ENCODE peak calls at places on chromosomes 2 and 18, in six cellular contexts. I is NCI-H774; Y is anterior cingulate cortex; S is GM23338; V is stimulated activated CD8-positive, alpha-beta memory T cell treated with anti-CD3 and anti-CD28 coated beads, Interleukin-15, amount 100 ng/mL, for 24 hours; N is ACHN. T is an unnamed sample.

GRCh38 chr18:52426041-52426440 is 86.0 kb downstream of the DCC start:
- DNase-seq in V (no peak), S (no peak), Y (no peak), N (no peak), I (no peak), T (no peak)

GRCh38 chr2:188634656-188635055 is 339.5 kb upstream of the COL3A1 start:
- DNase-seq in S (no peak), Y (no peak), I (no peak), V (no peak), N (no peak), T (no peak)

GRCh38 chr2:108607706-108608301 is 73.5 kb downstream of the LIMS1 start:
- DNase-seq in I (peak), Y (no peak), V (no peak), N (peak), S (peak), T (peak)

GRCh38 chr2:118310016-118310877 is 222.0 kb downstream of the INSIG2 start:
- DNase-seq in N (no peak), V (peak), S (peak), Y (no peak), I (peak), T (peak)

GRCh38 chr2:1746174-1747064 is 2.1 kb upstream of the PXDN start:
- DNase-seq in I (no peak), N (no peak), S (no peak), V (no peak), Y (no peak), T (no peak)

GRCh38 chr2:227793148-227793722 is 20.4 kb upstream of the CCL20 start:
- DNase-seq in N (no peak), V (no peak), I (no peak), Y (no peak), S (no peak), T (no peak)

GRCh38 chr2:18214936-18215335 is 336.5 kb downstream of the KCNS3 start:
- DNase-seq in Y (no peak), S (no peak), I (no peak), N (no peak), V (no peak), T (no peak)

GRCh38 chr18:28338316-28338715 is 161.4 kb upstream of the CDH2 start:
- DNase-seq in N (no peak), Y (no peak), S (no peak), I (no peak), V (no peak), T (no peak)

GRCh38 chr2:2536416-2537056 is 205.5 kb upstream of the MYT1L start:
- DNase-seq in V (no peak), I (peak), Y (no peak), N (no peak), S (no peak), T (no peak)

GRCh38 chr2:1548910-1549673 is 135.8 kb downstream of the TPO start:
- DNase-seq in I (no peak), V (no peak), Y (no peak), S (no peak), N (no peak), T (no peak)

GRCh38 chr18:26654173-26655009 is 106.0 kb upstream of the KCTD1 start:
- DNase-seq in N (peak), Y (no peak), V (no peak), S (no peak), I (no peak), T (no peak)

GRCh38 chr2:39265315-39265714 is 21.5 kb upstream of the CDKL4 start:
- DNase-seq in V (no peak), S (no peak), Y (no peak), N (no peak), I (peak), T (no peak)

GRCh38 chr18:5543036-5543671 is 643 bp downstream of the EPB41L3 start:
- DNase-seq in Y (no peak), S (peak), I (no peak), N (no peak), V (no peak), T (no peak)

GRCh38 chr2:235041221-235041917 is 89.6 kb downstream of the SH3BP4 start:
- DNase-seq in S (no peak), I (no peak), Y (no peak), V (no peak), N (no peak), T (no peak)

T was measured in effector CD4-positive, alpha-beta T cell.